ENCODE peak calls at places on chromosomes 13 and 19, in seven cellular contexts. M, Y, S, T, F, R and Q are unnamed samples.

GRCh38 chr19:35641515-35642151 is at the start of gene ETV2:
- DNase-seq in M (no peak), Y (no peak), S (no peak), T (no peak), F (no peak), R (no peak), Q (peak)

GRCh38 chr19:47444388-47444821 is 25.1 kb upstream of the MEIS3 start:
- DNase-seq in M (no peak), Y (no peak), S (no peak), T (no peak), F (no peak), R (no peak), Q (peak)

GRCh38 chr13:99124695-99125334 is 75.8 kb upstream of the UBAC2 start:
- DNase-seq in M (no peak), Y (peak), S (peak), T (peak), F (no peak), R (peak), Q (no peak)

GRCh38 chr19:49915271-49915670 is 13.7 kb upstream of the ATF5 start:
- DNase-seq in M (no peak), Y (no peak), S (no peak), T (no peak), F (no peak), R (no peak), Q (no peak)

GRCh38 chr13:105925496-105925895 is 610.0 kb downstream of the EFNB2 start:
- DNase-seq in M (no peak), Y (no peak), S (peak), T (no peak), F (no peak), R (peak), Q (no peak)

GRCh38 chr13:30346159-30346788 is 38.9 kb upstream of the KATNAL1 start:
- DNase-seq in M (no peak), Y (peak), S (no peak), T (no peak), F (no peak), R (no peak), Q (no peak)

GRCh38 chr19:19062454-19063182 is 1.2 kb upstream of the SLC25A42 start:
- DNase-seq in M (peak), Y (no peak), S (peak), T (peak), F (no peak), R (peak), Q (no peak)

GRCh38 chr13:36345438-36346221 is 564 bp downstream of the SPART start:
- DNase-seq in M (peak), Y (peak), S (peak), T (no peak), F (peak), R (peak), Q (peak)

GRCh38 chr13:98858206-98858605 is 105.7 kb upstream of the SLC15A1 start:
- DNase-seq in M (no peak), Y (no peak), S (no peak), T (no peak), F (no peak), R (no peak), Q (no peak)

GRCh38 chr13:77386046-77386445 is 59.2 kb upstream of the MYCBP2 start:
- DNase-seq in M (no peak), Y (no peak), S (no peak), T (no peak), F (no peak), R (no peak), Q (no peak)

GRCh38 chr19:40805258-40805868 is 6.4 kb downstream of the EGLN2 start:
- DNase-seq in M (no peak), Y (no peak), S (no peak), T (no peak), F (no peak), R (no peak), Q (no peak)

GRCh38 chr19:16379521-16380313 is 55.1 kb downstream of the KLF2 start:
- DNase-seq in M (no peak), Y (no peak), S (no peak), T (no peak), F (no peak), R (no peak), Q (no peak)

GRCh38 chr13:41549491-41549890 is 92.1 kb downstream of the RGCC start:
- DNase-seq in M (no peak), Y (no peak), S (no peak), T (no peak), F (no peak), R (no peak), Q (no peak)

GRCh38 chr19:57803594-57804325 is 11.0 kb downstream of the ZNF552 start:
- DNase-seq in M (no peak), Y (no peak), S (peak), T (peak), F (no peak), R (peak), Q (peak)

GRCh38 chr13:23743269-23743668 is 145.9 kb downstream of the MIPEP start:
- DNase-seq in M (no peak), Y (no peak), S (no peak), T (no peak), F (no peak), R (no peak), Q (no peak)

GRCh38 chr13:105432408-105432807 is 1103.1 kb downstream of the EFNB2 start:
- DNase-seq in M (no peak), Y (no peak), S (no peak), T (no peak), F (no peak), R (peak), Q (no peak)

GRCh38 chr13:114144606-114145244 is 12.3 kb upstream of the RASA3 start:
- DNase-seq in M (no peak), Y (no peak), S (no peak), T (no peak), F (no peak), R (no peak), Q (no peak)

GRCh38 chr19:33062902-33063301 is 1.8 kb downstream of the RHPN2 start:
- DNase-seq in M (no peak), Y (no peak), S (no peak), T (no peak), F (no peak), R (no peak), Q (no peak)

GRCh38 chr13:79128158-79128557 is 277.9 kb downstream of the RBM26 start:
- DNase-seq in M (no peak), Y (no peak), S (peak), T (no peak), F (no peak), R (peak), Q (no peak)

GRCh38 chr13:67147257-67148218 is 82.6 kb downstream of the PCDH9 start:
- DNase-seq in M (no peak), Y (no peak), S (no peak), T (peak), F (peak), R (peak), Q (no peak)

GRCh38 chr13:19881641-19882040 is 18.2 kb upstream of the ZMYM5 start:
- DNase-seq in M (no peak), Y (no peak), S (no peak), T (no peak), F (no peak), R (no peak), Q (no peak)

GRCh38 chr13:27988520-27988919 is at the start of gene URAD:
- DNase-seq in M (no peak), Y (no peak), S (no peak), T (no peak), F (no peak), R (no peak), Q (no peak)